ENCODE peak calls at places on chromosome 21, in seven cellular contexts. E, A, V, D, L, W and T are unnamed samples. For H3K4me1, the result is how much of the 10 kb centered on the place peaks cover.

GRCh38 chr21:45034556-45035476 is 39.6 kb upstream of the ADARB1 start:
- DNase-seq in W (no peak), V (no peak), L (no peak), A (no peak), D (no peak), E (no peak), T (no peak)

GRCh38 chr21:30072496-30072895 is 94.1 kb downstream of the CLDN17 start:
- DNase-seq in V (peak), W (peak), E (peak), L (peak), D (peak), A (no peak), T (peak)

GRCh38 chr21:37627074-37627473 is 260.5 kb downstream of the DYRK1A start:
- DNase-seq in A (no peak), W (peak), L (peak), E (peak), D (no peak), V (peak), T (no peak)

GRCh38 chr21:25938673-25939395 is 204.1 kb downstream of the GABPA start:
- DNase-seq in D (no peak), W (no peak), E (no peak), V (no peak), A (no peak), L (no peak), T (no peak)

GRCh38 chr21:36928960-36929359 is 37.5 kb downstream of the HLCS start:
- DNase-seq in A (no peak), E (no peak), W (no peak), L (no peak), D (peak), V (no peak), T (no peak)

GRCh38 chr21:26852422-26852821 is 7.2 kb upstream of the ADAMTS1 start:
- DNase-seq in D (no peak), V (peak), A (no peak), W (no peak), L (no peak), E (no peak), T (peak)

GRCh38 chr21:27837933-27838332 is 871.0 kb upstream of the ADAMTS5 start:
- DNase-seq in D (no peak), W (no peak), E (no peak), L (no peak), A (no peak), V (no peak), T (no peak)

GRCh38 chr21:37407719-37408455 is 41.3 kb downstream of the DYRK1A start:
- DNase-seq in W (no peak), D (no peak), E (peak), L (no peak), A (no peak), V (no peak), T (no peak)

GRCh38 chr21:35737899-35738341 is 322.4 kb downstream of the SETD4 start:
- DNase-seq in L (no peak), D (no peak), V (no peak), W (no peak), A (no peak), E (peak), T (no peak)

GRCh38 chr21:35342440-35342839 is 293.3 kb upstream of the RUNX1 start:
- DNase-seq in D (peak), A (no peak), W (no peak), V (no peak), E (no peak), L (no peak), T (no peak)

GRCh38 chr21:15209224-15209623 is 144.4 kb upstream of the NRIP1 start:
- DNase-seq in D (peak), V (no peak), L (no peak), W (no peak), E (no peak), A (no peak), T (no peak)

GRCh38 chr21:36966066-36966845 is at the start of gene HLCS:
- DNase-seq in A (no peak), L (peak), E (peak), W (peak), V (peak), D (peak), T (peak)

GRCh38 chr21:28213221-28213620 is 779.5 kb downstream of the LTN1 start:
- DNase-seq in V (no peak), E (peak), W (no peak), D (no peak), A (no peak), L (no peak), T (no peak)

GRCh38 chr21:25188639-25189038 is 418.6 kb downstream of the MRPL39 start:
- DNase-seq in L (no peak), E (no peak), A (no peak), D (no peak), V (no peak), W (no peak), T (no peak)

GRCh38 chr21:36917487-36918158 is 48.8 kb downstream of the HLCS start:
- DNase-seq in W (peak), L (peak), A (no peak), E (peak), V (peak), D (peak), T (peak)

GRCh38 chr21:36534656-36535055 is 54.7 kb upstream of the CLDN14 start:
- DNase-seq in E (no peak), L (no peak), W (no peak), V (no peak), A (no peak), D (no peak), T (no peak)

GRCh38 chr21:26096494-26096893 is 74.1 kb downstream of the APP start:
- DNase-seq in W (no peak), L (no peak), V (no peak), E (no peak), D (no peak), A (no peak), T (no peak)

GRCh38 chr21:17200250-17200649 is 312.6 kb upstream of the CXADR start:
- DNase-seq in A (no peak), V (no peak), D (no peak), W (peak), L (no peak), E (no peak), T (no peak)

GRCh38 chr21:22019766-22020165 is 1021.6 kb downstream of the NCAM2 start:
- DNase-seq in V (no peak), E (no peak), A (no peak), L (no peak), D (peak), W (no peak), T (no peak)

DNA sequence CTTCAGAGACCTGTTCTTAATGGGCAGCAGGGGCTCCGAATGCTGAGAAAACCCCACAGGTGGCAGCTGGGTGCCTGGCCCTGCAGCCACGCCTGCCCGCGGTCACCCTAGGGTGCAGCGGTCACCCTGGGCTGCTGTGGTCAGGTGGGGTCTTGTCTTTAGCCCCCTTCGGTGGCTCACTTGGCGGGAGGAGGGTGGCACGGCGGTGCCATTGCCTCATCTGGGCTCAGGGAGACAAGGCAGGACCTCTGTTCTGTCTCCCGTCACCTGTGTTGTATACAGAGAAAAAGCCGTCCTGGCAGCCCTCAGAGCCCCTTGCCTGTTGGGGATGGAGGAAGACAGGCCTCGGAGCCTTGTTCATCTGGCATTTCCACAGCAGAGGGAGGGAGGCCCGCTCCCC is 69.5 kb upstream of the TRAPPC10 start:
- DNase-seq in W (no peak), E (no peak), V (no peak), A (no peak), D (no peak), L (no peak), T (no peak)
- H3K4me1 ChIP-seq in W (under half), E (under half), V (under half), A (under half), D (under half), L (under half), T (under half)

GRCh38 chr21:46099476-46099875 is 1.6 kb downstream of the COL6A2 start:
- DNase-seq in V (peak), L (peak), A (no peak), E (peak), W (no peak), D (peak), T (peak)
- TF ChIP-seq EZH2 in V (no peak), L (no peak), A (no peak), E (no peak), W (no peak), D (no peak), T (no peak)

GRCh38 chr21:41403966-41404365 is 22.1 kb upstream of the MX1 start:
- DNase-seq in D (no peak), A (no peak), L (no peak), W (no peak), V (no peak), E (no peak), T (no peak)
- TF ChIP-seq EZH2phosphoT487 in D (no peak), A (no peak), L (no peak), W (no peak), V (no peak), E (no peak), T (no peak)

GRCh38 chr21:34082769-34083168 is 9.4 kb downstream of the MRPS6 start:
- DNase-seq in V (no peak), D (no peak), L (no peak), W (peak), A (no peak), E (no peak), T (no peak)

GRCh38 chr21:34086887-34087306 is 13.5 kb downstream of the MRPS6 start:
- DNase-seq in W (no peak), V (no peak), A (no peak), E (no peak), D (no peak), L (no peak), T (no peak)

GRCh38 chr21:34083357-34083756 is 10.0 kb downstream of the MRPS6 start:
- DNase-seq in E (no peak), L (no peak), W (no peak), A (no peak), V (no peak), D (no peak), T (no peak)

GRCh38 chr21:34088752-34089151 is 15.4 kb downstream of the MRPS6 start:
- DNase-seq in W (no peak), E (no peak), L (no peak), D (no peak), A (no peak), V (no peak), T (no peak)

GRCh38 chr21:34085129-34085528 is 11.8 kb downstream of the MRPS6 start:
- DNase-seq in W (no peak), E (no peak), A (no peak), D (no peak), V (peak), L (no peak), T (peak)
- H3K4me1 ChIP-seq in W (under half), E (under half), A (under half), D (under half), V (under half), L (under half), T (half or more)

GRCh38 chr21:33022489-33022827 is 3.3 kb upstream of the OLIG2 start:
- DNase-seq in A (no peak), V (no peak), D (no peak), W (no peak), L (no peak), E (no peak), T (no peak)
- TF ChIP-seq EZH2 in A (no peak), V (no peak), D (no peak), W (peak), L (peak), E (no peak), T (no peak)

DNA sequence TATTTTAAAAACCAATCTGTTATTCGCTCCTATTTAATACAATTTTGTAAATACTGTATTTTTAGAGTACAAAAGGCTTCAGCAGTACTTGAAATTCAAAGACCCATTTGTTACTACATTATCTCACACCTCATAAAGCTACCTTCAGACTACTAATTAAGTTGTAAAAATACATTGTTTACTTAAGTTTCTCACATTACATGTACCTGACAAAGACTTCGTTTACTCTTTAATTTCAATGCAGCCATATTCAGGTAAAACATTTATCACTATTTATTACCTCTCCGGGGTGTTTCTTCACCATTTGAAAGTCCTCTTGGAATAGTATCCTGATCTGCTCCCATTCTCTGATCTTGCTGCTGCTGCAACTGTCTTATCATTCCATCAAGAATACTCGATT is 55.2 kb downstream of the BRWD1 start:
- DNase-seq in L (peak), A (no peak), W (no peak), D (no peak), V (no peak), E (no peak), T (no peak)
- TF ChIP-seq EZH2phosphoT487 in L (no peak), A (no peak), W (no peak), D (no peak), V (no peak), E (no peak), T (no peak)

DNA sequence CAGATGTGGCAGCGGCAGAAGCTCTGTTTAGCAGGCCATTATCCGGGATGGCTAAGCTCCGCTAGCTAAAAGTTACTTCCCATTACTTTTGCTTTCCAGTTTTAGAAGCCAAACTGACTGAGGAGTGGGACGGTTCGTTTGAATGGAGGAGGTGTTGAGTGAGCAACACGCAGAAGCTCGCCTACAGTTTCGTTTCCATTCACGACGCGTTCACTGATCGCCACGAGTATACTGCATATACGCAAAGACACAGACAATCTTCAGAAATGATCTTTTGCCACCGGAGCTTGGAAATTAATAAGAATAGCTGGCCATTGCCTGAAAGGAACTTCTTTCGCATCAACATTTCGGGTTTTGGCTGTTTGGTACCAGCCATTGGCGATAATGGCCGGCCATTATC is 14.6 kb downstream of the SON start:
- DNase-seq in A (no peak), W (no peak), D (no peak), V (no peak), E (no peak), L (no peak), T (no peak)
- H3K4me1 ChIP-seq in A (under half), W (under half), D (under half), V (under half), E (under half), L (under half), T (under half)

GRCh38 chr21:43278359-43278758 is 109.6 kb downstream of the CRYAA start:
- DNase-seq in W (no peak), D (peak), L (no peak), A (no peak), V (no peak), E (no peak), T (no peak)
- TF ChIP-seq EZH2 in W (no peak), D (no peak), L (no peak), A (no peak), V (no peak), E (no peak), T (no peak)